ENCODE peak calls at places on chromosomes 11 and 22, in seven cellular contexts. R is AG08396; Z is SJSA1; G is T-helper 1 cell; P is stimulated activated CD4-positive, alpha-beta T cell treated with anti-CD3 and anti-CD28 coated beads, Interleukin-2, amount 100 ng/mL, for 48 hours; V is CD4-positive, alpha-beta T cell; S is amygdala. M is an unnamed sample.

GRCh38 chr11:75872887-75873416 is 57.9 kb downstream of the UVRAG start:
- DNase-seq in R (no peak), Z (no peak), G (no peak), P (no peak), V (no peak), S (no peak), M (no peak)

GRCh38 chr11:125976156-125976555 is 30.3 kb downstream of the VSIG10L2 start:
- DNase-seq in R (no peak), Z (no peak), G (no peak), P (no peak), V (no peak), S (no peak), M (no peak)

GRCh38 chr11:113505046-113505445 is 29.8 kb upstream of the DRD2 start:
- DNase-seq in R (no peak), Z (no peak), G (no peak), P (no peak), V (no peak), S (no peak), M (no peak)

GRCh38 chr11:25981998-25982397 is 349.9 kb upstream of the ANO3 start:
- DNase-seq in R (peak), Z (peak), G (no peak), P (no peak), V (no peak), S (no peak), M (no peak)

GRCh38 chr22:27825174-27825573 is 23.6 kb upstream of the MN1 start:
- DNase-seq in R (no peak), Z (no peak), G (no peak), P (peak), V (no peak), S (no peak), M (no peak)

GRCh38 chr11:11415786-11416390 is 62.8 kb upstream of the CSNK2A3 start:
- DNase-seq in R (no peak), Z (no peak), G (no peak), P (no peak), V (no peak), S (no peak), M (no peak)

GRCh38 chr11:83033972-83034672 is 37.6 kb downstream of the RAB30 start:
- DNase-seq in R (peak), Z (no peak), G (no peak), P (no peak), V (no peak), S (peak), M (no peak)

GRCh38 chr22:20153945-20154344 is 3.1 kb upstream of the CCDC188 start:
- DNase-seq in R (peak), Z (no peak), G (no peak), P (no peak), V (no peak), S (no peak), M (no peak)

GRCh38 chr22:19457828-19458428 is 10.4 kb upstream of the C22orf39 start:
- DNase-seq in R (no peak), Z (no peak), G (no peak), P (no peak), V (no peak), S (no peak), M (no peak)

GRCh38 chr11:3090096-3090901 is 33.1 kb upstream of the CARS1 start:
- DNase-seq in R (peak), Z (no peak), G (no peak), P (no peak), V (no peak), S (no peak), M (no peak)

GRCh38 chr22:19765477-19766234 is 5.1 kb downstream of the TBX1 start:
- DNase-seq in R (peak), Z (no peak), G (no peak), P (no peak), V (no peak), S (no peak), M (no peak)

GRCh38 chr11:104073950-104074349 is 37.5 kb downstream of the DDI1 start:
- DNase-seq in R (peak), Z (no peak), G (no peak), P (no peak), V (no peak), S (no peak), M (no peak)

M was measured in T-helper 9 cell.